ENCODE peak calls at places on chromosomes 5 and 9, in five cellular contexts. N is psoas muscle; E is activated CD4-positive, alpha-beta T cell treated with anti-CD3 and anti-CD28 coated beads, Interleukin-2, amount 50 U/mL, for 1 hour; U is transverse colon; P is GM03348. C is an unnamed sample.

GRCh38 chr5:135615171-135615570 is 36.4 kb upstream of the CXCL14 start:
- DNase-seq in P (no peak), U (no peak), N (no peak), E (no peak), C (no peak)

GRCh38 chr5:83265318-83265717 is 188.0 kb downstream of the XRCC4 start:
- DNase-seq in N (no peak), U (no peak), P (no peak), E (no peak), C (peak; percentile 66)

GRCh38 chr5:146561711-146562110 is 45.7 kb upstream of the GPR151 start:
- DNase-seq in N (no peak), U (no peak), P (no peak), E (no peak), C (no peak)

GRCh38 chr5:9540791-9541190 is 5.1 kb downstream of the SEMA5A start:
- DNase-seq in P (no peak), N (no peak), E (no peak), U (no peak), C (no peak)

GRCh38 chr9:115525438-115526058 is 407.6 kb upstream of the TNC start:
- DNase-seq in N (no peak), P (no peak), E (no peak), U (peak; percentile 11), C (no peak)

GRCh38 chr9:19216466-19216865 is 14.0 kb upstream of the DENND4C start:
- DNase-seq in P (no peak), U (no peak), E (no peak), N (no peak), C (no peak)

GRCh38 chr5:138354387-138354786 is 1.9 kb downstream of the KDM3B start:
- DNase-seq in P (no peak), E (no peak), N (no peak), U (no peak), C (no peak)

GRCh38 chr5:90939208-90939607 is 380.6 kb downstream of the ADGRV1 start:
- DNase-seq in P (peak; percentile 13), N (no peak), E (no peak), U (no peak), C (no peak)

GRCh38 chr9:114284316-114285060 is 38.4 kb upstream of the ORM1 start:
- DNase-seq in E (no peak), U (no peak), P (no peak), N (peak; percentile 34), C (no peak)

GRCh38 chr5:69416699-69417098 is 1.8 kb downstream of the MARVELD2 start:
- DNase-seq in N (no peak), E (no peak), U (no peak), P (no peak), C (no peak)

GRCh38 chr9:112437406-112437805 is 49.2 kb upstream of the KIAA1958 start:
- DNase-seq in N (no peak), U (no peak), E (no peak), P (no peak), C (no peak)

GRCh38 chr9:120337131-120337530 is 242.8 kb downstream of the CDK5RAP2 start:
- DNase-seq in P (no peak), U (no peak), E (no peak), N (no peak), C (no peak)

GRCh38 chr5:115838885-115839518 is 2.4 kb downstream of the ATG12 start:
- DNase-seq in P (peak; percentile 65), U (peak; percentile 8), N (peak; percentile 44), E (no peak), C (no peak)

GRCh38 chr5:7717691-7718090 is 133.2 kb downstream of the CFAP90 start:
- DNase-seq in U (no peak), E (no peak), P (no peak), N (no peak), C (no peak)

GRCh38 chr5:80763873-80764647 is 109.3 kb upstream of the DHFR start:
- DNase-seq in U (no peak), E (no peak), N (no peak), P (no peak), C (no peak)